ENCODE peak calls at places on chromosomes 3 and 15, in five cellular contexts. P is H9, K is T follicular helper cell, B is AG09319, S is tibial artery. W is an unnamed sample.

GRCh38 chr3:45692866-45693265 is 3.7 kb downstream of the SACM1L start:
- DNase-seq in B (no peak), P (no peak), K (no peak), S (no peak), W (no peak)

GRCh38 chr15:38650936-38651327 is 86.3 kb upstream of the RASGRP1 start:
- DNase-seq in B (no peak), K (no peak), P (no peak), S (no peak), W (no peak)

GRCh38 chr15:66287461-66288055 is 5.8 kb upstream of the DIS3L start:
- DNase-seq in P (no peak), B (no peak), K (no peak), S (no peak), W (peak; percentile 68)

GRCh38 chr3:167346171-167346570 is 33.9 kb downstream of the ZBBX start:
- DNase-seq in S (no peak), K (no peak), P (no peak), B (no peak), W (no peak)

GRCh38 chr3:104723000-104723399 is 643.7 kb upstream of the ALCAM start:
- DNase-seq in S (no peak), K (no peak), P (no peak), B (no peak), W (no peak)

GRCh38 chr15:26661727-26662126 is 111.1 kb downstream of the GABRB3 start:
- DNase-seq in S (no peak), B (no peak), K (no peak), P (no peak), W (no peak)

GRCh38 chr15:63238796-63239195 is 38.6 kb upstream of the APH1B start:
- DNase-seq in K (no peak), P (no peak), B (peak; percentile 60), S (no peak), W (peak; percentile 75)

GRCh38 chr3:80097674-80098073 is 329.9 kb upstream of the ROBO1 start:
- DNase-seq in B (no peak), P (no peak), K (no peak), S (no peak), W (peak; percentile 10)

GRCh38 chr3:51718547-51719412 is 11.9 kb downstream of the GRM2 start:
- DNase-seq in P (peak; percentile 92), S (no peak), K (no peak), B (no peak), W (peak; percentile 41)

GRCh38 chr3:66481071-66482001 is 19.5 kb downstream of the LRIG1 start:
- DNase-seq in K (no peak), B (no peak), S (no peak), P (no peak), W (no peak)

GRCh38 chr3:111667621-111668239 is 72.6 kb upstream of the ZBED2 start:
- DNase-seq in P (no peak), S (peak; percentile 65), K (peak; percentile 67), B (no peak), W (peak; percentile 36)

GRCh38 chr3:159631226-159631625 is 357.4 kb upstream of the IL12A start:
- DNase-seq in S (no peak), P (no peak), K (no peak), B (no peak), W (no peak)

GRCh38 chr3:143808999-143809700 is 39.1 kb downstream of the SLC9A9 start:
- DNase-seq in P (no peak), S (no peak), K (no peak), B (peak; percentile 88), W (peak; percentile 72)

GRCh38 chr3:172824229-172824628 is 73.7 kb downstream of the ECT2 start:
- DNase-seq in P (no peak), S (no peak), B (no peak), K (no peak), W (no peak)

GRCh38 chr3:127747751-127748521 is 74.4 kb downstream of the MGLL start:
- DNase-seq in B (peak; percentile 49), S (peak; percentile 98), K (no peak), P (no peak), W (peak; percentile 88)

GRCh38 chr3:125147491-125147820 is 65.1 kb downstream of the SLC12A8 start:
- DNase-seq in P (no peak), S (no peak), B (no peak), K (no peak), W (no peak)

GRCh38 chr15:74133071-74133702 is 2.8 kb downstream of the ISLR2 start:
- DNase-seq in S (no peak), P (peak; percentile 60), K (no peak), B (no peak), W (no peak)

W was measured in adipocyte.